ENCODE peak calls at places on chromosomes 5 and 9, in seven cellular contexts. D, E, X, F, G, I and A are unnamed samples.

GRCh38 chr5:26553079-26553478 is 485.3 kb downstream of the CDH9 start:
- DNase-seq in D (no peak), E (peak; percentile 39), X (no peak), F (no peak), G (peak; percentile 87), I (no peak), A (no peak)

GRCh38 chr9:121249563-121249962 is 18.4 kb upstream of the GSN start:
- DNase-seq in D (no peak), E (no peak), X (no peak), F (peak; percentile 45), G (no peak), I (no peak), A (no peak)

GRCh38 chr5:79962580-79963222 is 28.4 kb downstream of the MTX3 start:
- DNase-seq in D (no peak), E (peak; percentile 32), X (no peak), F (no peak), G (peak; percentile 15), I (no peak), A (no peak)

GRCh38 chr5:156379198-156379597 is 52.2 kb downstream of the SGCD start:
- DNase-seq in D (no peak), E (no peak), X (no peak), F (no peak), G (no peak), I (no peak), A (no peak)

GRCh38 chr5:170748986-170749385 is 34.5 kb upstream of the GABRP start:
- DNase-seq in D (no peak), E (no peak), X (no peak), F (no peak), G (no peak), I (no peak), A (no peak)

GRCh38 chr5:147437161-147437596 is 72.7 kb downstream of the DPYSL3 start:
- DNase-seq in D (no peak), E (peak; percentile 89), X (no peak), F (peak; percentile 13), G (no peak), I (no peak), A (no peak)

GRCh38 chr9:122124528-122124927 is 31.4 kb upstream of the TTLL11 start:
- DNase-seq in D (no peak), E (no peak), X (no peak), F (no peak), G (no peak), I (no peak), A (no peak)

GRCh38 chr5:13987843-13988464 is 43.5 kb upstream of the DNAH5 start:
- DNase-seq in D (no peak), E (peak; percentile 40), X (peak; percentile 41), F (peak; percentile 55), G (peak; percentile 67), I (peak; percentile 75), A (peak; percentile 37)

GRCh38 chr5:121503111-121503840 is 348.4 kb upstream of the FTMT start:
- DNase-seq in D (no peak), E (no peak), X (no peak), F (peak; percentile 26), G (no peak), I (peak; percentile 3), A (peak; percentile 7)

GRCh38 chr9:115717711-115718173 is 435.8 kb upstream of the PAPPA start:
- DNase-seq in D (peak; percentile 37), E (peak; percentile 88), X (no peak), F (no peak), G (no peak), I (no peak), A (no peak)

GRCh38 chr9:87271696-87272477 is 225.8 kb upstream of the DAPK1 start:
- DNase-seq in D (no peak), E (no peak), X (no peak), F (no peak), G (no peak), I (no peak), A (no peak)

GRCh38 chr9:119357697-119358096 is 11.5 kb downstream of the BRINP1 start:
- DNase-seq in D (no peak), E (no peak), X (no peak), F (no peak), G (no peak), I (no peak), A (no peak)

GRCh38 chr5:154771383-154771901 is 16.3 kb downstream of the LARP1 start:
- DNase-seq in D (peak; percentile 61), E (peak; percentile 94), X (no peak), F (peak; percentile 38), G (peak; percentile 10), I (peak; percentile 89), A (no peak)

GRCh38 chr5:96823900-96824351 is 16.2 kb upstream of the ERAP1 start:
- DNase-seq in D (peak; percentile 58), E (peak; percentile 89), X (no peak), F (no peak), G (no peak), I (peak; percentile 26), A (no peak)

GRCh38 chr9:126361810-126362238 is 35.2 kb downstream of the MVB12B start:
- DNase-seq in D (no peak), E (no peak), X (no peak), F (no peak), G (no peak), I (peak; percentile 7), A (no peak)

GRCh38 chr9:76911971-76912370 is 6.1 kb upstream of the PRUNE2 start:
- DNase-seq in D (no peak), E (no peak), X (no peak), F (no peak), G (peak; percentile 20), I (no peak), A (no peak)

GRCh38 chr5:14041528-14042184 is 97.2 kb upstream of the DNAH5 start:
- DNase-seq in D (no peak), E (no peak), X (no peak), F (no peak), G (no peak), I (peak; percentile 65), A (no peak)

GRCh38 chr5:94725142-94725541 is 106.7 kb downstream of the SLF1 start:
- DNase-seq in D (no peak), E (no peak), X (no peak), F (no peak), G (no peak), I (no peak), A (no peak)

GRCh38 chr9:20650750-20651299 is 28.5 kb upstream of the MLLT3 start:
- DNase-seq in D (no peak), E (no peak), X (no peak), F (no peak), G (no peak), I (no peak), A (no peak)

GRCh38 chr9:27436234-27436633 is 87.9 kb upstream of the IFNK start:
- DNase-seq in D (no peak), E (no peak), X (no peak), F (peak; percentile 91), G (no peak), I (no peak), A (no peak)

GRCh38 chr5:147576646-147577535 is 67.0 kb upstream of the DPYSL3 start:
- DNase-seq in D (no peak), E (no peak), X (peak; percentile 7), F (peak; percentile 37), G (no peak), I (peak; percentile 42), A (peak; percentile 53)

GRCh38 chr5:100828071-100828689 is 74.9 kb downstream of the ST8SIA4 start:
- DNase-seq in D (no peak), E (no peak), X (no peak), F (no peak), G (no peak), I (no peak), A (no peak)

GRCh38 chr9:126674365-126675146 is 60.8 kb downstream of the LMX1B start:
- DNase-seq in D (no peak), E (no peak), X (no peak), F (no peak), G (peak; percentile 9), I (no peak), A (no peak)

GRCh38 chr5:106730912-106731311 is 939.8 kb downstream of the EFNA5 start:
- DNase-seq in D (no peak), E (no peak), X (no peak), F (no peak), G (no peak), I (no peak), A (no peak)

GRCh38 chr9:38009990-38010389 is 59.0 kb downstream of the SHB start:
- DNase-seq in D (no peak), E (no peak), X (no peak), F (no peak), G (no peak), I (no peak), A (no peak)

GRCh38 chr9:113635586-113635985 is 172.1 kb downstream of the RGS3 start:
- DNase-seq in D (no peak), E (no peak), X (no peak), F (no peak), G (no peak), I (no peak), A (no peak)

GRCh38 chr5:168477060-168477459 is 9.2 kb upstream of the RARS1 start:
- DNase-seq in D (peak; percentile 50), E (peak; percentile 87), X (no peak), F (no peak), G (no peak), I (peak; percentile 52), A (no peak)

GRCh38 chr9:108704156-108704852 is 151.5 kb downstream of the ACTL7B start:
- DNase-seq in D (no peak), E (peak; percentile 11), X (no peak), F (no peak), G (no peak), I (peak; percentile 29), A (no peak)

GRCh38 chr5:15286659-15287058 is 213.3 kb upstream of the FBXL7 start:
- DNase-seq in D (no peak), E (no peak), X (no peak), F (no peak), G (no peak), I (no peak), A (no peak)

GRCh38 chr9:136564379-136564988 is 18.6 kb upstream of the NOTCH1 start:
- DNase-seq in D (no peak), E (peak; percentile 68), X (no peak), F (peak; percentile 78), G (no peak), I (peak; percentile 76), A (no peak)